ENCODE peak calls at places on chromosomes 5 and 9, in five cellular contexts. One of them, this sample, is unnamed.

GRCh38 chr5:73748510-73749410 is 122.8 kb downstream of the ARHGEF28 start:
- DNase-seq in neural progenitor cell: no peak
- DNase-seq in A549: no peak
- DNase-seq in RWPE2: no peak
- DNase-seq in H1: no peak
- DNase-seq in this sample: no peak

GRCh38 chr5:159777049-159777448 is 139.2 kb upstream of the ADRA1B start:
- DNase-seq in RWPE2: no peak
- DNase-seq in H1: no peak
- DNase-seq in A549: no peak
- DNase-seq in neural progenitor cell: no peak
- DNase-seq in this sample: no peak

GRCh38 chr5:3993856-3994473 is 398.3 kb downstream of the IRX1 start:
- DNase-seq in A549: no peak
- DNase-seq in RWPE2: no peak
- DNase-seq in H1: no peak
- DNase-seq in neural progenitor cell: no peak
- DNase-seq in this sample: no peak

GRCh38 chr5:9380108-9380507 is 165.8 kb downstream of the SEMA5A start:
- DNase-seq in neural progenitor cell: no peak
- DNase-seq in RWPE2: peak; percentile 67
- DNase-seq in H1: no peak
- DNase-seq in A549: no peak
- DNase-seq in this sample: no peak

GRCh38 chr5:58009754-58010153 is 450.1 kb downstream of the PLK2 start:
- DNase-seq in neural progenitor cell: no peak
- DNase-seq in A549: no peak
- DNase-seq in H1: no peak
- DNase-seq in RWPE2: no peak
- DNase-seq in this sample: no peak

GRCh38 chr9:73081979-73082657 is 69.5 kb upstream of the ANXA1 start:
- DNase-seq in RWPE2: no peak
- DNase-seq in A549: peak; percentile 49
- DNase-seq in neural progenitor cell: peak; percentile 72
- DNase-seq in H1: no peak
- DNase-seq in this sample: peak; percentile 26

GRCh38 chr5:867300-867699 is 16.5 kb upstream of the ZDHHC11 start:
- DNase-seq in H1: no peak
- DNase-seq in neural progenitor cell: no peak
- DNase-seq in RWPE2: no peak
- DNase-seq in A549: no peak
- DNase-seq in this sample: no peak

GRCh38 chr9:81071108-81071507 is 618.2 kb downstream of the TLE1 start:
- DNase-seq in H1: no peak
- DNase-seq in RWPE2: no peak
- DNase-seq in A549: no peak
- DNase-seq in neural progenitor cell: no peak
- DNase-seq in this sample: no peak

GRCh38 chr5:11252523-11252922 is 491.5 kb upstream of the DAP start:
- DNase-seq in RWPE2: no peak
- DNase-seq in A549: no peak
- DNase-seq in neural progenitor cell: no peak
- DNase-seq in H1: no peak
- DNase-seq in this sample: no peak

GRCh38 chr9:12878342-12878978 is 103.6 kb downstream of the LURAP1L start:
- DNase-seq in RWPE2: no peak
- DNase-seq in A549: no peak
- DNase-seq in neural progenitor cell: no peak
- DNase-seq in H1: no peak
- DNase-seq in this sample: no peak

GRCh38 chr5:75089662-75090061 is 37.3 kb upstream of the GCNT4 start:
- DNase-seq in neural progenitor cell: no peak
- DNase-seq in A549: no peak
- DNase-seq in RWPE2: no peak
- DNase-seq in H1: no peak
- DNase-seq in this sample: no peak

GRCh38 chr5:155554500-155554899 is 540.9 kb downstream of the KIF4B start:
- DNase-seq in H1: no peak
- DNase-seq in neural progenitor cell: no peak
- DNase-seq in A549: no peak
- DNase-seq in RWPE2: no peak
- DNase-seq in this sample: no peak

GRCh38 chr5:176542596-176543427 is 5.6 kb upstream of the RNF44 start:
- DNase-seq in A549: no peak
- DNase-seq in H1: peak; percentile 84
- DNase-seq in RWPE2: no peak
- DNase-seq in neural progenitor cell: peak; percentile 87
- DNase-seq in this sample: no peak

GRCh38 chr5:134457801-134458200 is 46.1 kb upstream of the CDKN2AIPNL start:
- DNase-seq in RWPE2: peak; percentile 28
- DNase-seq in A549: no peak
- DNase-seq in H1: no peak
- DNase-seq in neural progenitor cell: no peak
- DNase-seq in this sample: no peak

GRCh38 chr5:139390639-139391569 is 1.2 kb upstream of the MZB1 start:
- DNase-seq in A549: no peak
- DNase-seq in RWPE2: no peak
- DNase-seq in H1: no peak
- DNase-seq in neural progenitor cell: no peak
- DNase-seq in this sample: no peak
- H3K4me3 ChIP-seq in A549: peak overlapping the region; percentile 85
- H3K4me3 ChIP-seq in RWPE2: no peak overlapping the region
- H3K4me3 ChIP-seq in H1: no peak overlapping the region
- H3K4me3 ChIP-seq in neural progenitor cell: no peak overlapping the region
- H3K4me3 ChIP-seq in this sample: peak overlapping the region; percentile 99

GRCh38 chr9:135849186-135849585 is 58.2 kb downstream of the CAMSAP1 start:
- DNase-seq in RWPE2: no peak
- DNase-seq in neural progenitor cell: no peak
- DNase-seq in A549: no peak
- DNase-seq in H1: no peak
- DNase-seq in this sample: no peak
- H3K4me3 ChIP-seq in RWPE2: no peak overlapping the region
- H3K4me3 ChIP-seq in neural progenitor cell: no peak overlapping the region
- H3K4me3 ChIP-seq in A549: no peak overlapping the region
- H3K4me3 ChIP-seq in H1: no peak overlapping the region
- H3K4me3 ChIP-seq in this sample: no peak overlapping the region

GRCh38 chr9:132986586-132986985 is 8.1 kb downstream of the GFI1B start:
- DNase-seq in H1: no peak
- DNase-seq in RWPE2: no peak
- DNase-seq in neural progenitor cell: no peak
- DNase-seq in A549: no peak
- DNase-seq in this sample: no peak
- H3K4me3 ChIP-seq in H1: no peak overlapping the region
- H3K4me3 ChIP-seq in RWPE2: no peak overlapping the region
- H3K4me3 ChIP-seq in neural progenitor cell: no peak overlapping the region
- H3K4me3 ChIP-seq in A549: no peak overlapping the region
- H3K4me3 ChIP-seq in this sample: no peak overlapping the region

GRCh38 chr9:70409280-70409679 is 5.2 kb downstream of the KLF9 start:
- DNase-seq in A549: no peak
- DNase-seq in H1: no peak
- DNase-seq in neural progenitor cell: no peak
- DNase-seq in RWPE2: no peak
- DNase-seq in this sample: no peak
- H3K4me3 ChIP-seq in A549: no peak overlapping the region
- H3K4me3 ChIP-seq in H1: no peak overlapping the region
- H3K4me3 ChIP-seq in neural progenitor cell: no peak overlapping the region
- H3K4me3 ChIP-seq in RWPE2: no peak overlapping the region
- H3K4me3 ChIP-seq in this sample: no peak overlapping the region

DNA sequence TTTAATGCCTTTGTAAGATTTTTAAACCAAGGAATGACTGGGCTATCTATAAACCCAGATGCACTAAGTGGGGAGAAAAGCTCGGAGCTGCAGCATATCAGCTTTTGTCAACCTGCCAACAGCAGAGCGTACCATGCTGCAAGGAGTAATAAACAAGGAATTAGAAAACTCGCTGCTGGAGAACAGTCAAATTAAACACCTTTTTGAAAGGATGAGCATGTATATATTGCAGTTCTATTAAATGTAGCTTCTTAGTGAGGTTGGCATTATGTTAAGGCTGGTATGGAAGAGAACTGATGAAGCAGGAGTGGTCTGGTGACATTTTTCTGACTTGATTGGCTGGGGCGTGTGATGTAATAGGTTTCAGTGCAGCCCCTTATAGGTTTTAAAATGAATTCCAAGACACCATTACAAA is 74.7 kb downstream of the PIK3R1 start:
- DNase-seq in A549: no peak
- DNase-seq in RWPE2: no peak
- DNase-seq in H1: no peak
- DNase-seq in neural progenitor cell: no peak
- DNase-seq in this sample: no peak
- H3K4me3 ChIP-seq in A549: no peak overlapping the region
- H3K4me3 ChIP-seq in RWPE2: no peak overlapping the region
- H3K4me3 ChIP-seq in H1: no peak overlapping the region
- H3K4me3 ChIP-seq in neural progenitor cell: no peak overlapping the region
- H3K4me3 ChIP-seq in this sample: no peak overlapping the region

DNA sequence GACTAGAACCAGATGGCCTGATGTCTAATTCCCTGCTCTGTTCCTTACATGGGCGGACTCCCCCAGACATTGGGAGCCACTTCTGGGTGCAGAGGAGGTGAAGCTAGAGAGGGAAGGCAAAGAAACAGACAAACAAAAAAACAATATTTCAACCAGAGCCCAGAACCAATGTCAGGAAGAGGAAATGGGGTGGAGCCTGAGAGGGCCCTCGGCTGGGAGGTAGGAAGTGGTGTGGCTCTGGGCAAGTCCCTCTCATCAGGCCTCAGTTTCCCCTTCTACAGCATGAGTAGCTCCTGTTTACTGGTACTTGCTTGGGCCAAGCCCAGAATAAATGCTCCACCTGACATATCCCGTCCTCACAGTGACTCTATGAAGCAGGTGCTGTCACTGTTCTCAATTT is 11.1 kb downstream of the SH2D3C start:
- DNase-seq in A549: no peak
- DNase-seq in RWPE2: no peak
- DNase-seq in neural progenitor cell: no peak
- DNase-seq in H1: no peak
- DNase-seq in this sample: no peak
- H3K4me3 ChIP-seq in A549: no peak overlapping the region
- H3K4me3 ChIP-seq in RWPE2: no peak overlapping the region
- H3K4me3 ChIP-seq in neural progenitor cell: no peak overlapping the region
- H3K4me3 ChIP-seq in H1: no peak overlapping the region
- H3K4me3 ChIP-seq in this sample: no peak overlapping the region

GRCh38 chr5:33890147-33890546 is 1.6 kb downstream of the ADAMTS12 start:
- DNase-seq in RWPE2: no peak
- DNase-seq in H1: no peak
- DNase-seq in neural progenitor cell: peak; percentile 22
- DNase-seq in A549: no peak
- DNase-seq in this sample: no peak
- H3K4me3 ChIP-seq in RWPE2: no peak overlapping the region
- H3K4me3 ChIP-seq in H1: peak overlapping the region; percentile 22
- H3K4me3 ChIP-seq in neural progenitor cell: peak overlapping the region; percentile 61
- H3K4me3 ChIP-seq in A549: peak overlapping the region; percentile 50
- H3K4me3 ChIP-seq in this sample: no peak overlapping the region

GRCh38 chr5:141427783-141428426 is 2.4 kb upstream of the PCDHGA12 start:
- DNase-seq in neural progenitor cell: no peak
- DNase-seq in A549: no peak
- DNase-seq in H1: peak; percentile 39
- DNase-seq in RWPE2: no peak
- DNase-seq in this sample: no peak

GRCh38 chr5:141431286-141431685 is 979 bp downstream of the PCDHGA12 start:
- DNase-seq in H1: no peak
- DNase-seq in neural progenitor cell: no peak
- DNase-seq in RWPE2: no peak
- DNase-seq in A549: no peak
- DNase-seq in this sample: no peak

GRCh38 chr5:141434006-141434405 is 3.7 kb downstream of the PCDHGA12 start:
- DNase-seq in RWPE2: no peak
- DNase-seq in H1: no peak
- DNase-seq in neural progenitor cell: no peak
- DNase-seq in A549: no peak
- DNase-seq in this sample: no peak

GRCh38 chr5:141430332-141431113 is at the start of gene PCDHGA12:
- DNase-seq in RWPE2: no peak
- DNase-seq in H1: no peak
- DNase-seq in neural progenitor cell: no peak
- DNase-seq in A549: peak; percentile 21
- DNase-seq in this sample: no peak
- H3K4me3 ChIP-seq in RWPE2: peak within 1 kb of the TSS; percentile 17
- H3K4me3 ChIP-seq in H1: no peak within 1 kb of the TSS
- H3K4me3 ChIP-seq in neural progenitor cell: no peak within 1 kb of the TSS
- H3K4me3 ChIP-seq in A549: no peak within 1 kb of the TSS
- H3K4me3 ChIP-seq in this sample: no peak within 1 kb of the TSS

DNA sequence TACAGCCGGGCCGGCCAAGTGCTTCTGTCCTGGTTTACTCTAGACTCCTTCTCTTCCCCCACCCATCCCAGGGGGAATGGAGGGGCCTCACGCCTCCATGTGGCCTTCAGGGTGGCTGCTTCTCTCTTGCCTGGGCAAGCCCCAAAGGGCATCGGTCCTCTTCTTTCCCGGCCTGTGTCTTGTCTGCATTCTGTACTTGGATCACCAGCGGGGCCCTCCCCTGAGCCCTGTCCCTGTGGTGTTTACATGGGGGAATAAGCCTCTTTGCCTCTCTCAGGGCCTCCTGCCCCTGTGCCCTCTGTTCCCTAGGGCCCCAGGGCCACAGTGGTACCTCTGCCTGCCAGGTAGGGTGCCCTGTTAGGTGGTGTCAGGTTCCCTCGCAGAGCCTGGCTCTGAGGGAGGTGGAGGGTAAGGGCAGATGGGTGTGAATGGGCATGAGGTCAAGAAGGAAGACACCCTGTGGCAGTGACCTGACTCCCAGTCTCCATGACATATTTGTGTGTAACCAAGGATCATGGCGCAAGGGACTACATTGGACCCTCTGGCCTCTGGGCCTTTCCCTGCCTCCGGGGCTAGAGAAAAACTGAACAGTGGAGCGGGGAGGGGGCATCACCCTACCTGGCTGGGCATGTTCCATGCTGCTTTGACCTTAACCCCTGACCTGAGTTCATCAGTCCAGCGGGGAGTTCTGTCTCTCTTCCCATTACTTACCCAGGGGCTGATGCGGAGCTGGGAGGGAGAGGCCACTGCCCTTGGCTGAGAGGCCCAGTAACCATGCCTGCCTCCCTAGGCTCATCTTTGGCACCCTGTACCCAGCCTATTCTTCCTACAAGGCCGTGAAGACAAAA is 1.6 kb downstream of the REEP2 start:
- DNase-seq in A549: no peak
- DNase-seq in RWPE2: no peak
- DNase-seq in neural progenitor cell: no peak
- DNase-seq in H1: no peak
- DNase-seq in this sample: no peak
- H3K4me3 ChIP-seq in A549: no peak overlapping the region
- H3K4me3 ChIP-seq in RWPE2: no peak overlapping the region
- H3K4me3 ChIP-seq in neural progenitor cell: peak overlapping the region; percentile 76
- H3K4me3 ChIP-seq in H1: peak overlapping the region; percentile 78
- H3K4me3 ChIP-seq in this sample: no peak overlapping the region

This sample was measured in Jurkat, Clone E6-1.